ENCODE peak calls at places on chromosome 11, in ten cellular contexts. V, J, W, B, O, X, I, Z, G and P are unnamed samples.

GRCh38 chr11:7555067-7555699 is 41.4 kb downstream of the PPFIBP2 start:
- DNase-seq in V (no peak), J (no peak), W (no peak), B (no peak), O (no peak), X (no peak), I (no peak), Z (no peak), G (peak), P (no peak)

GRCh38 chr11:73760066-73760679 is 701 bp downstream of the RAB6A start:
- DNase-seq in V (peak), J (no peak), W (peak), B (no peak), O (no peak), X (peak), I (no peak), Z (no peak), G (peak), P (peak)

GRCh38 chr11:135075740-135076139 is 663.7 kb upstream of the B3GAT1 start:
- DNase-seq in V (no peak), J (peak), W (no peak), B (no peak), O (peak), X (peak), I (peak), Z (no peak), G (no peak), P (peak)

GRCh38 chr11:46247090-46247489 is 30.4 kb upstream of the CREB3L1 start:
- DNase-seq in V (no peak), J (no peak), W (no peak), B (no peak), O (no peak), X (no peak), I (no peak), Z (no peak), G (no peak), P (no peak)

GRCh38 chr11:662689-663274 is 25.7 kb downstream of the DRD4 start:
- DNase-seq in V (no peak), J (peak), W (peak), B (peak), O (peak), X (peak), I (peak), Z (no peak), G (no peak), P (no peak)

GRCh38 chr11:61413496-61413895 is 16.3 kb downstream of the CPSF7 start:
- DNase-seq in V (no peak), J (no peak), W (no peak), B (no peak), O (no peak), X (no peak), I (no peak), Z (no peak), G (no peak), P (no peak)

GRCh38 chr11:128757235-128757711 is 63.4 kb downstream of the FLI1 start:
- DNase-seq in V (no peak), J (peak), W (no peak), B (no peak), O (peak), X (peak), I (peak), Z (no peak), G (no peak), P (no peak)

GRCh38 chr11:112584674-112585073 is 324.0 kb upstream of the PLET1 start:
- DNase-seq in V (no peak), J (no peak), W (no peak), B (no peak), O (no peak), X (peak), I (no peak), Z (peak), G (no peak), P (no peak)

GRCh38 chr11:110525883-110526282 is 96.1 kb downstream of the FDX1 start:
- DNase-seq in V (no peak), J (no peak), W (no peak), B (no peak), O (no peak), X (no peak), I (no peak), Z (no peak), G (no peak), P (peak)

GRCh38 chr11:128555606-128556005 is 31.8 kb downstream of the ETS1 start:
- DNase-seq in V (no peak), J (peak), W (no peak), B (no peak), O (no peak), X (peak), I (no peak), Z (no peak), G (no peak), P (no peak)

GRCh38 chr11:37449146-37449545 is 851.1 kb upstream of the RAG2 start:
- DNase-seq in V (no peak), J (no peak), W (peak), B (no peak), O (peak), X (peak), I (no peak), Z (no peak), G (no peak), P (no peak)

GRCh38 chr11:62709262-62710000 is 2.0 kb downstream of the GNG3 start:
- DNase-seq in V (peak), J (no peak), W (peak), B (no peak), O (peak), X (peak), I (peak), Z (no peak), G (peak), P (peak)

GRCh38 chr11:12746593-12747097 is 72.4 kb downstream of the TEAD1 start:
- DNase-seq in V (no peak), J (peak), W (peak), B (no peak), O (no peak), X (peak), I (no peak), Z (no peak), G (no peak), P (no peak)

GRCh38 chr11:1826552-1827094 is 8.2 kb upstream of the SYT8 start:
- DNase-seq in V (peak), J (no peak), W (peak), B (no peak), O (no peak), X (peak), I (no peak), Z (no peak), G (no peak), P (peak)

GRCh38 chr11:9626778-9627394 is 37.0 kb upstream of the SWAP70 start:
- DNase-seq in V (peak), J (no peak), W (no peak), B (no peak), O (no peak), X (peak), I (no peak), Z (no peak), G (no peak), P (no peak)

GRCh38 chr11:11978792-11979486 is 29.5 kb downstream of the DKK3 start:
- DNase-seq in V (peak), J (no peak), W (peak), B (no peak), O (no peak), X (no peak), I (peak), Z (peak), G (no peak), P (no peak)

GRCh38 chr11:1437500-1437899 is 47.8 kb downstream of the BRSK2 start:
- DNase-seq in V (no peak), J (no peak), W (peak), B (no peak), O (no peak), X (no peak), I (peak), Z (no peak), G (no peak), P (peak)

GRCh38 chr11:79244175-79244804 is 196.5 kb downstream of the TENM4 start:
- DNase-seq in V (no peak), J (no peak), W (no peak), B (no peak), O (no peak), X (no peak), I (no peak), Z (no peak), G (no peak), P (no peak)

GRCh38 chr11:68414457-68415221 is 45.9 kb upstream of the PPP6R3 start:
- DNase-seq in V (no peak), J (no peak), W (no peak), B (no peak), O (no peak), X (no peak), I (no peak), Z (no peak), G (no peak), P (no peak)

GRCh38 chr11:13220148-13220547 is 57.4 kb upstream of the BMAL1 start:
- DNase-seq in V (no peak), J (no peak), W (peak), B (no peak), O (no peak), X (no peak), I (no peak), Z (no peak), G (no peak), P (no peak)

GRCh38 chr11:115321602-115322289 is 182.5 kb downstream of the CADM1 start:
- DNase-seq in V (no peak), J (no peak), W (no peak), B (no peak), O (no peak), X (no peak), I (no peak), Z (no peak), G (no peak), P (peak)

GRCh38 chr11:61700221-61700620 is 20.0 kb downstream of the DAGLA start:
- DNase-seq in V (no peak), J (peak), W (no peak), B (no peak), O (no peak), X (no peak), I (no peak), Z (no peak), G (peak), P (no peak)

GRCh38 chr11:67280791-67281551 is 8.1 kb upstream of the ANKRD13D start:
- DNase-seq in V (no peak), J (no peak), W (no peak), B (no peak), O (no peak), X (no peak), I (peak), Z (no peak), G (no peak), P (peak)

GRCh38 chr11:134905513-134905912 is 493.5 kb upstream of the B3GAT1 start:
- DNase-seq in V (no peak), J (no peak), W (no peak), B (no peak), O (no peak), X (no peak), I (no peak), Z (no peak), G (no peak), P (no peak)

GRCh38 chr11:57311109-57311936 is 13.4 kb downstream of the TNKS1BP1 start:
- DNase-seq in V (peak), J (peak), W (peak), B (no peak), O (peak), X (peak), I (peak), Z (no peak), G (peak), P (peak)

GRCh38 chr11:120062561-120062930 is 75.4 kb downstream of the TRIM29 start:
- DNase-seq in V (peak), J (no peak), W (no peak), B (no peak), O (no peak), X (no peak), I (no peak), Z (peak), G (no peak), P (no peak)

GRCh38 chr11:130118165-130118564 is 41.4 kb upstream of the ST14 start:
- DNase-seq in V (no peak), J (no peak), W (no peak), B (no peak), O (no peak), X (no peak), I (no peak), Z (no peak), G (no peak), P (no peak)

GRCh38 chr11:72232260-72233055 is 7.9 kb downstream of the INPPL1 start:
- DNase-seq in V (no peak), J (no peak), W (no peak), B (no peak), O (no peak), X (no peak), I (peak), Z (no peak), G (no peak), P (no peak)

GRCh38 chr11:44903035-44903434 is 47.6 kb downstream of the TP53I11 start:
- DNase-seq in V (no peak), J (no peak), W (no peak), B (no peak), O (no peak), X (no peak), I (no peak), Z (no peak), G (no peak), P (no peak)

GRCh38 chr11:69348414-69349235 is 54.7 kb downstream of the MYEOV start:
- DNase-seq in V (peak), J (no peak), W (no peak), B (no peak), O (no peak), X (no peak), I (no peak), Z (peak), G (no peak), P (no peak)

GRCh38 chr11:71562120-71562519 is 3.2 kb upstream of the KRTAP5-10 start:
- DNase-seq in V (no peak), J (peak), W (no peak), B (no peak), O (no peak), X (no peak), I (no peak), Z (no peak), G (no peak), P (no peak)

DNA sequence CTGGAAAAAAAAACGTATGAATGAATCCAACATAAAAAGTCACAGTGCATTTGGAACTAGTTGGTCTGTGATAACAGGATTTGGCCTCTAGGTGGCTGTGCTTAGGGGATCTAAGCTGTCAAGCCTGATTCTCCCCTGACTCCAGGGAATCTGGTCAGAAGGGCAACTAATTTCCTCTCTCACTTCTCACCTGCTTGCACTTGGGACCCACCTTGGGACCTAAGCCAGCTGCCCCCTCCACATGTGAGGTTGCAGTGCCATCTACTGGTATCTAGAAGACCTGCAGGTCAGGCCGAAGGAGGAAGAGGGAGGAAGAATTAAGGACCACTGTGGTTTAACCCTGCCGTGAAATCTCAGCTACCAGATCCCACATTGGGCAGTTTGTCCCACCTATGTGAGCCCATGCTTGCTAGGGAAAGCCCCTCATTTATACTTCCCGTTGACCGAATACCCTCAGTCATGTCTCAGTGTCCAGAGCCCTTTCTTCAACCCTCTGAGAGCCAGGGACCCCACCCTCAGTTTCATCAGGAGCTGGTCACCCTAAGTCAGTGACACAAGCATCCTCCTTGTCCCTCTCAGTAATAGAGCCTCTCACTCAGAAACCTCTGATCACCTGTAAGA is 33.2 kb upstream of the CAVIN3 start:
- DNase-seq in V (no peak), J (peak), W (peak), B (peak), O (peak), X (peak), I (no peak), Z (no peak), G (peak), P (peak)
- TF ChIP-seq POLR2AphosphoS5 in V (no peak), J (peak), W (no peak), B (no peak), O (no peak), X (no peak), I (peak), Z (no peak), G (no peak), P (no peak)

GRCh38 chr11:25775608-25776007 is 556.3 kb upstream of the ANO3 start:
- DNase-seq in V (no peak), J (no peak), W (no peak), B (no peak), O (no peak), X (no peak), I (no peak), Z (no peak), G (no peak), P (no peak)
- H3K4me3 ChIP-seq in V (no peak), J (no peak), W (no peak), B (no peak), O (no peak), X (no peak), I (no peak), Z (no peak), G (no peak), P (no peak)

DNA sequence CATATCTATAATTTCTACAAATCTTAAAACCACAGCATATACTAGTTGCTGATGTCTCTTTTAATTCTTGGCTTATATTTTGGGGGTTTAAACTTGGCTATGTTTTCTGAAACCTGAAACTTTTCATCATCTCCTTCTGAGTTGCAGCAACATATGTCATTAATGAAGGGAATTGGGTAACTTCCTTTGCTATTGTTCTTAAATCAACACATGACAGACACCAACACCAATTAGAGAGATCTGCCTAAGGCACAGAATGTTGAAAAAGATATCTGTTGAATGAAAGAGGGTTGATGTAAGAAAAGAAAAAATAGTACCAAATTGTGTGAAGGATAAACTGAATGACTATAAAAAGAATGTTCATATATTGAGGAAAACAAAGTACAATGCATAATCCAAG is 10.3 kb upstream of the GAS2 start:
- DNase-seq in V (no peak), J (no peak), W (no peak), B (no peak), O (no peak), X (no peak), I (no peak), Z (no peak), G (no peak), P (no peak)
- TF ChIP-seq POLR2AphosphoS5 in V (no peak), J (no peak), W (no peak), B (no peak), O (no peak), X (no peak), I (no peak), Z (no peak), G (no peak), P (no peak)

DNA sequence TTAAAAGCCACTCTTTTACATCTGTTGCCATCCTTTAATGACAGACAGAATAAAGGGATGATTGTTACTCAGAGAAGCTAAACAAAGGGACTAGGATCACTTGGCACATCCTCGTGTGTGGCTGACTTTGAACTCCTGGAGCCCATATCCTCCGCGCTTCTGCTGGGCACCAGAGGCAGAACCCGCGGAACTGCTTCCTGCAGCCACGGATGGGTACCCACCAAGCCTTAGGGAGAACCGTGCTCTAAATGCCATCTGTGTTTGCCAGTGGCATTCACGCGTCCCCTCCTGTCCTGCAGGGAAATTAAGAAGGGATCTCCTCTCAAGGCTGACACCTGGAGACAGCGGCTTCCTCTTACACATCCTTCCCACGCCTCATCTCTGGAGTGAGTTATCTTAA is 294.4 kb downstream of the NTM start:
- DNase-seq in V (peak), J (no peak), W (no peak), B (no peak), O (no peak), X (no peak), I (no peak), Z (no peak), G (no peak), P (no peak)
- H3K4me3 ChIP-seq in V (no peak), J (no peak), W (no peak), B (no peak), O (no peak), X (no peak), I (no peak), Z (no peak), G (no peak), P (no peak)

GRCh38 chr11:118619444-118620205 is 12.2 kb downstream of the PHLDB1 start:
- DNase-seq in V (no peak), J (no peak), W (no peak), B (no peak), O (no peak), X (no peak), I (peak), Z (no peak), G (no peak), P (no peak)

GRCh38 chr11:118620529-118621070 is 13.2 kb downstream of the PHLDB1 start:
- DNase-seq in V (no peak), J (no peak), W (no peak), B (no peak), O (no peak), X (no peak), I (peak), Z (no peak), G (no peak), P (peak)

GRCh38 chr11:118615996-118616395 is 8.6 kb downstream of the PHLDB1 start:
- DNase-seq in V (peak), J (no peak), W (no peak), B (no peak), O (no peak), X (peak), I (peak), Z (no peak), G (no peak), P (no peak)

GRCh38 chr11:118618991-118619375 is 11.6 kb downstream of the PHLDB1 start:
- DNase-seq in V (no peak), J (no peak), W (no peak), B (no peak), O (no peak), X (no peak), I (peak), Z (no peak), G (no peak), P (no peak)

GRCh38 chr11:118618115-118618990 is 10.9 kb downstream of the PHLDB1 start:
- DNase-seq in V (peak), J (no peak), W (no peak), B (no peak), O (no peak), X (no peak), I (peak), Z (no peak), G (peak), P (no peak)
- TF ChIP-seq POLR2AphosphoS5 in V (no peak), J (no peak), W (no peak), B (no peak), O (no peak), X (no peak), I (peak), Z (no peak), G (peak), P (peak)